ENCODE peak calls at places on chromosomes 12 and 14, in five cellular contexts. C, K, S, W and X are unnamed samples.

GRCh38 chr14:68784995-68785816 is 7.7 kb downstream of the ZFP36L1 start:
- DNase-seq in C (no peak), K (peak; percentile 94), S (no peak), W (no peak), X (no peak)

GRCh38 chr12:105933671-105934665 is 204.8 kb downstream of the NUAK1 start:
- DNase-seq in C (no peak), K (peak; percentile 99), S (no peak), W (peak; percentile 4), X (no peak)

GRCh38 chr12:8629486-8630033 is 16.9 kb upstream of the AICDA start:
- DNase-seq in C (peak; percentile 47), K (peak; percentile 72), S (no peak), W (no peak), X (no peak)

GRCh38 chr14:100159107-100159864 is at the start of gene DEGS2:
- DNase-seq in C (peak; percentile 84), K (peak; percentile 37), S (peak; percentile 79), W (peak; percentile 83), X (peak; percentile 87)

GRCh38 chr12:51752490-51752889 is 96.0 kb downstream of the FIGNL2 start:
- DNase-seq in C (no peak), K (peak; percentile 95), S (no peak), W (no peak), X (no peak)

GRCh38 chr12:96248532-96248931 is 54.4 kb downstream of the ELK3 start:
- DNase-seq in C (no peak), K (no peak), S (no peak), W (no peak), X (no peak)

GRCh38 chr12:109900752-109901580 is 892 bp downstream of the TCHP start:
- DNase-seq in C (peak; percentile 43), K (peak; percentile 26), S (peak; percentile 68), W (peak; percentile 75), X (peak; percentile 74)

GRCh38 chr12:14937689-14938088 is 648 bp downstream of the ERP27 start:
- DNase-seq in C (no peak), K (no peak), S (peak; percentile 45), W (no peak), X (peak; percentile 45)

GRCh38 chr12:67893003-67893402 is 96.2 kb upstream of the IFNG-AS1 start:
- DNase-seq in C (no peak), K (no peak), S (no peak), W (no peak), X (no peak)

GRCh38 chr14:98931911-98932310 is 340.1 kb downstream of the BCL11B start:
- DNase-seq in C (no peak), K (no peak), S (no peak), W (no peak), X (no peak)

GRCh38 chr12:93419388-93420034 is 22.2 kb downstream of the UBE2N start:
- DNase-seq in C (peak; percentile 70), K (peak; percentile 75), S (no peak), W (peak; percentile 41), X (peak; percentile 69)

GRCh38 chr12:132950844-132951535 is 5.1 kb downstream of the ZNF605 start:
- DNase-seq in C (no peak), K (no peak), S (no peak), W (no peak), X (no peak)

GRCh38 chr14:102510616-102511520 is 1.3 kb upstream of the ANKRD9 start:
- DNase-seq in C (peak; percentile 43), K (no peak), S (peak; percentile 98), W (no peak), X (peak; percentile 94)

GRCh38 chr14:101839236-101839635 is 77.7 kb downstream of the PPP2R5C start:
- DNase-seq in C (peak; percentile 88), K (no peak), S (no peak), W (no peak), X (no peak)

GRCh38 chr12:39036060-39036459 is 130.7 kb upstream of the CPNE8 start:
- DNase-seq in C (no peak), K (no peak), S (no peak), W (no peak), X (no peak)

GRCh38 chr14:73312697-73313096 is 75.4 kb downstream of the PAPLN start:
- DNase-seq in C (no peak), K (no peak), S (no peak), W (no peak), X (no peak)

GRCh38 chr12:106090586-106091411 is 48.0 kb downstream of the NUAK1 start:
- DNase-seq in C (no peak), K (peak; percentile 91), S (no peak), W (no peak), X (no peak)

GRCh38 chr12:107448198-107448597 is 237.4 kb upstream of the PWP1 start:
- DNase-seq in C (peak; percentile 14), K (peak; percentile 49), S (peak; percentile 74), W (peak; percentile 40), X (peak; percentile 80)

GRCh38 chr12:46131729-46132128 is 137.1 kb downstream of the SLC38A1 start:
- DNase-seq in C (peak; percentile 37), K (peak; percentile 19), S (peak; percentile 56), W (no peak), X (peak; percentile 80)

GRCh38 chr12:31324845-31325523 is 966 bp downstream of the SINHCAF start:
- DNase-seq in C (peak; percentile 71), K (peak; percentile 73), S (no peak), W (peak; percentile 60), X (peak; percentile 38)

GRCh38 chr12:51884676-51885229 is 3.1 kb upstream of the ANKRD33 start:
- DNase-seq in C (no peak), K (peak; percentile 42), S (peak; percentile 52), W (no peak), X (no peak)

GRCh38 chr14:88688386-88688785 is 104.4 kb downstream of the EML5 start:
- DNase-seq in C (no peak), K (no peak), S (no peak), W (no peak), X (no peak)

GRCh38 chr12:83378186-83378727 is 691.6 kb downstream of the TMTC2 start:
- DNase-seq in C (no peak), K (no peak), S (peak; percentile 27), W (no peak), X (no peak)

GRCh38 chr12:104751024-104751570 is 207.0 kb downstream of the SLC41A2 start:
- DNase-seq in C (peak; percentile 18), K (no peak), S (peak; percentile 27), W (no peak), X (no peak)

DNA sequence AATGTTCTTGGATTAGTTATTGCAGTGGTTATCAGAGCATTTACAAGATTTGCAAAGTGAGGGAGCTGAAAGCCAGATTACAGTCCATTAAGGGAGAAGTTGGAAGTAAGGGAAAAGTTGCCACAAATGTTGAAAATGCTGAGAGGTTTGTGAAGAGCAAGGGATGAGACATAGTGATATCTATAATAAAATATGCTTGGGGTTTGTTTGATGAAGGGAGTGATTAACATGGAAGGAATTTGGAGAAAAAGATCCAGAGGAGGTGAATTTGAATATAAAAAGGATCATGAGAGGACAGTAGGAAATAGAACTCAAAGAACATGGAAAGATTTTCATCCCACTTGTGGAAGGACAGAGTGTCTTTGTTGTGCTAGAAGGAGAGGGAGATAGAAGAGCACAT is 19.3 kb upstream of the CCER1 start:
- DNase-seq in C (no peak), K (peak; percentile 70), S (no peak), W (no peak), X (no peak)
- H2AFZ ChIP-seq in C (no peak overlapping the region), K (peak overlapping the region; percentile 43), S (no peak overlapping the region), W (peak overlapping the region; percentile 61), X (no peak overlapping the region)

GRCh38 chr12:62434504-62435336 is 31.9 kb upstream of the MON2 start:
- DNase-seq in C (no peak), K (peak; percentile 6), S (no peak), W (peak; percentile 25), X (no peak)

GRCh38 chr12:62435337-62436163 is 31.1 kb upstream of the MON2 start:
- DNase-seq in C (peak; percentile 41), K (peak; percentile 81), S (peak; percentile 88), W (peak; percentile 61), X (peak; percentile 90)

GRCh38 chr12:62436164-62436503 is 30.5 kb upstream of the MON2 start:
- DNase-seq in C (no peak), K (no peak), S (no peak), W (no peak), X (no peak)

DNA sequence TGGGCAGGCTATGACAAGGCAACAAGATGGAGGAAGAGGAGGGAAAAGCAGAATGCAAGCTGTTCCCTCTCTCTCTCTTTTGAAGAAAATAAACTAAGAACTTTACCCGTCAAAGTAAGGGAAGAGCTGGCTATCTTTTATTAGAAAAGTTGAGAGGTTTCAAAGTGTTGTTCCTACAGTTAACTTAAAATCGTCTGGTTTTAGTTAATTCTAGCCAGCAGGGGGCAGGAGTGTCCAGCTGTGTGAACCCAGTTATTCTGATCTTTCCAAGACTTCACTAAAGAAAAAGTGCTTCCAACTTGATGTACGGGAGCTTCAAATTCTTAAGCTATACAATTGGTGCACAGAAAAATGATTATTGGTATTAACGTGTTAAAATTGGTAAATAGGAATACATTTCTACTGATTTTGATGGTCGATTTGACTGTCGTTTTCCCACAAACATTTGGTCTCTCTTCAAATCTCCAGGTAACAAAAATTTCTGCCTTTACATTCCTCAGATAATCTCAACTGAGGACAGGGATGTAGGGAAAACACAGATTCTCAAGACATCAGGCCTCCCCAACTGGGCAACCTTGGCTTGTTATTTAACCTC is 28.4 kb upstream of the MON2 start:
- DNase-seq in C (peak; percentile 60), K (peak; percentile 66), S (no peak), W (peak; percentile 49), X (peak; percentile 82)
- H2AFZ ChIP-seq in C (no peak overlapping the region), K (peak overlapping the region; percentile 45), S (no peak overlapping the region), W (peak overlapping the region; percentile 71), X (no peak overlapping the region)

GRCh38 chr14:55127491-55127951 is 1.5 kb upstream of the LGALS3 start:
- DNase-seq in C (no peak), K (peak; percentile 84), S (no peak), W (no peak), X (no peak)
- H2AFZ ChIP-seq in C (no peak overlapping the region), K (no peak overlapping the region), S (no peak overlapping the region), W (no peak overlapping the region), X (no peak overlapping the region)

GRCh38 chr14:77301103-77301502 is 19.6 kb downstream of the POMT2 start:
- DNase-seq in C (peak; percentile 70), K (peak; percentile 84), S (peak; percentile 88), W (peak; percentile 65), X (peak; percentile 97)
- H2AFZ ChIP-seq in C (no peak overlapping the region), K (no peak overlapping the region), S (no peak overlapping the region), W (no peak overlapping the region), X (no peak overlapping the region)

GRCh38 chr12:13564266-13564810 is 367.8 kb downstream of the EMP1 start:
- DNase-seq in C (no peak), K (no peak), S (no peak), W (no peak), X (no peak)

GRCh38 chr12:13562915-13563742 is 366.6 kb downstream of the EMP1 start:
- DNase-seq in C (no peak), K (no peak), S (no peak), W (no peak), X (no peak)

GRCh38 chr12:13559318-13559978 is 362.9 kb downstream of the EMP1 start:
- DNase-seq in C (no peak), K (no peak), S (no peak), W (no peak), X (no peak)

GRCh38 chr12:13563743-13564125 is 367.2 kb downstream of the EMP1 start:
- DNase-seq in C (no peak), K (no peak), S (no peak), W (no peak), X (no peak)

GRCh38 chr12:13561923-13562322 is 365.4 kb downstream of the EMP1 start:
- DNase-seq in C (no peak), K (no peak), S (no peak), W (no peak), X (no peak)
- H2AFZ ChIP-seq in C (no peak overlapping the region), K (no peak overlapping the region), S (no peak overlapping the region), W (no peak overlapping the region), X (no peak overlapping the region)